ENCODE peak calls at places on chromosome 22, in six cellular contexts. One of them, this sample, is unnamed.

GRCh38 chr22:37019309-37020191 is at the start of the genes MPST and TST:
- DNase-seq in stomach: peak; percentile 81
- DNase-seq in A549: no peak
- DNase-seq in CD8-positive, alpha-beta T cell: peak; percentile 44
- DNase-seq in effector memory CD4-positive, alpha-beta T cell: no peak
- DNase-seq in naive thymus-derived CD4-positive, alpha-beta T cell: peak; percentile 19
- DNase-seq in this sample: peak; percentile 81

GRCh38 chr22:44718418-44718817 is 16.4 kb downstream of the PRR5 start:
- DNase-seq in naive thymus-derived CD4-positive, alpha-beta T cell: no peak
- DNase-seq in A549: no peak
- DNase-seq in stomach: no peak
- DNase-seq in effector memory CD4-positive, alpha-beta T cell: no peak
- DNase-seq in CD8-positive, alpha-beta T cell: no peak
- DNase-seq in this sample: no peak

GRCh38 chr22:44196241-44196640 is 15.5 kb downstream of the PARVG start:
- DNase-seq in effector memory CD4-positive, alpha-beta T cell: no peak
- DNase-seq in CD8-positive, alpha-beta T cell: no peak
- DNase-seq in stomach: no peak
- DNase-seq in naive thymus-derived CD4-positive, alpha-beta T cell: no peak
- DNase-seq in A549: no peak
- DNase-seq in this sample: no peak

GRCh38 chr22:23121026-23121823 is 20.6 kb downstream of the RSPH14 start:
- DNase-seq in effector memory CD4-positive, alpha-beta T cell: no peak
- DNase-seq in naive thymus-derived CD4-positive, alpha-beta T cell: no peak
- DNase-seq in A549: no peak
- DNase-seq in CD8-positive, alpha-beta T cell: no peak
- DNase-seq in stomach: no peak
- DNase-seq in this sample: no peak

GRCh38 chr22:32897400-32897799 is 95.9 kb downstream of the TIMP3 start:
- DNase-seq in effector memory CD4-positive, alpha-beta T cell: no peak
- DNase-seq in stomach: no peak
- DNase-seq in CD8-positive, alpha-beta T cell: no peak
- DNase-seq in A549: no peak
- DNase-seq in naive thymus-derived CD4-positive, alpha-beta T cell: no peak
- DNase-seq in this sample: no peak

GRCh38 chr22:44289429-44290171 is 23.2 kb downstream of the SHISAL1 start:
- DNase-seq in naive thymus-derived CD4-positive, alpha-beta T cell: no peak
- DNase-seq in A549: no peak
- DNase-seq in CD8-positive, alpha-beta T cell: no peak
- DNase-seq in effector memory CD4-positive, alpha-beta T cell: no peak
- DNase-seq in stomach: no peak
- DNase-seq in this sample: no peak

GRCh38 chr22:34850010-34850409 is 215.9 kb upstream of the ISX start:
- DNase-seq in stomach: no peak
- DNase-seq in CD8-positive, alpha-beta T cell: no peak
- DNase-seq in effector memory CD4-positive, alpha-beta T cell: no peak
- DNase-seq in A549: no peak
- DNase-seq in naive thymus-derived CD4-positive, alpha-beta T cell: no peak
- DNase-seq in this sample: no peak

GRCh38 chr22:47084226-47084625 is 321.8 kb downstream of the TBC1D22A start:
- DNase-seq in CD8-positive, alpha-beta T cell: no peak
- DNase-seq in effector memory CD4-positive, alpha-beta T cell: no peak
- DNase-seq in naive thymus-derived CD4-positive, alpha-beta T cell: no peak
- DNase-seq in A549: no peak
- DNase-seq in stomach: no peak
- DNase-seq in this sample: no peak

GRCh38 chr22:28207281-28208030 is 288.4 kb upstream of the PITPNB start:
- DNase-seq in effector memory CD4-positive, alpha-beta T cell: no peak
- DNase-seq in CD8-positive, alpha-beta T cell: no peak
- DNase-seq in stomach: no peak
- DNase-seq in naive thymus-derived CD4-positive, alpha-beta T cell: no peak
- DNase-seq in A549: no peak
- DNase-seq in this sample: no peak

GRCh38 chr22:37187552-37187890 is 526 bp downstream of the C1QTNF6 start:
- DNase-seq in naive thymus-derived CD4-positive, alpha-beta T cell: no peak
- DNase-seq in CD8-positive, alpha-beta T cell: no peak
- DNase-seq in A549: no peak
- DNase-seq in effector memory CD4-positive, alpha-beta T cell: no peak
- DNase-seq in stomach: peak; percentile 38
- DNase-seq in this sample: no peak

GRCh38 chr22:47072642-47072967 is 310.2 kb downstream of the TBC1D22A start:
- DNase-seq in CD8-positive, alpha-beta T cell: no peak
- DNase-seq in A549: no peak
- DNase-seq in stomach: no peak
- DNase-seq in naive thymus-derived CD4-positive, alpha-beta T cell: no peak
- DNase-seq in effector memory CD4-positive, alpha-beta T cell: no peak
- DNase-seq in this sample: no peak

GRCh38 chr22:25726241-25726640 is 15.7 kb upstream of the MYO18B start:
- DNase-seq in effector memory CD4-positive, alpha-beta T cell: no peak
- DNase-seq in naive thymus-derived CD4-positive, alpha-beta T cell: no peak
- DNase-seq in A549: no peak
- DNase-seq in CD8-positive, alpha-beta T cell: no peak
- DNase-seq in stomach: no peak
- DNase-seq in this sample: no peak

GRCh38 chr22:23383491-23384450 is 196.3 kb downstream of the IGLL1 start:
- DNase-seq in stomach: peak; percentile 65
- DNase-seq in CD8-positive, alpha-beta T cell: no peak
- DNase-seq in effector memory CD4-positive, alpha-beta T cell: no peak
- DNase-seq in A549: no peak
- DNase-seq in naive thymus-derived CD4-positive, alpha-beta T cell: no peak
- DNase-seq in this sample: peak; percentile 59

GRCh38 chr22:47327241-47327640 is 564.8 kb downstream of the TBC1D22A start:
- DNase-seq in CD8-positive, alpha-beta T cell: no peak
- DNase-seq in stomach: no peak
- DNase-seq in A549: no peak
- DNase-seq in naive thymus-derived CD4-positive, alpha-beta T cell: no peak
- DNase-seq in effector memory CD4-positive, alpha-beta T cell: no peak
- DNase-seq in this sample: no peak

GRCh38 chr22:35301370-35301874 is 1.7 kb downstream of the TOM1 start:
- DNase-seq in CD8-positive, alpha-beta T cell: no peak
- DNase-seq in naive thymus-derived CD4-positive, alpha-beta T cell: no peak
- DNase-seq in A549: peak; percentile 44
- DNase-seq in stomach: no peak
- DNase-seq in effector memory CD4-positive, alpha-beta T cell: no peak
- DNase-seq in this sample: peak; percentile 50

GRCh38 chr22:19812910-19813309 is 41.8 kb downstream of the GNB1L start:
- DNase-seq in effector memory CD4-positive, alpha-beta T cell: no peak
- DNase-seq in stomach: peak; percentile 7
- DNase-seq in A549: no peak
- DNase-seq in naive thymus-derived CD4-positive, alpha-beta T cell: no peak
- DNase-seq in CD8-positive, alpha-beta T cell: no peak
- DNase-seq in this sample: no peak

GRCh38 chr22:18110944-18111758 is 542 bp downstream of the TUBA8 start:
- DNase-seq in A549: no peak
- DNase-seq in naive thymus-derived CD4-positive, alpha-beta T cell: no peak
- DNase-seq in CD8-positive, alpha-beta T cell: no peak
- DNase-seq in stomach: no peak
- DNase-seq in effector memory CD4-positive, alpha-beta T cell: no peak
- DNase-seq in this sample: no peak

GRCh38 chr22:37559901-37560681 is at the start of gene CDC42EP1:
- DNase-seq in naive thymus-derived CD4-positive, alpha-beta T cell: no peak
- DNase-seq in effector memory CD4-positive, alpha-beta T cell: no peak
- DNase-seq in stomach: peak; percentile 74
- DNase-seq in A549: no peak
- DNase-seq in CD8-positive, alpha-beta T cell: no peak
- DNase-seq in this sample: no peak

GRCh38 chr22:19707347-19708322 is 6.7 kb upstream of the SEPTIN5 start:
- DNase-seq in CD8-positive, alpha-beta T cell: no peak
- DNase-seq in effector memory CD4-positive, alpha-beta T cell: no peak
- DNase-seq in A549: no peak
- DNase-seq in stomach: no peak
- DNase-seq in naive thymus-derived CD4-positive, alpha-beta T cell: no peak
- DNase-seq in this sample: peak; percentile 57

GRCh38 chr22:36156515-36157419 is 3.8 kb downstream of the APOL3 start:
- DNase-seq in A549: no peak
- DNase-seq in CD8-positive, alpha-beta T cell: peak; percentile 86
- DNase-seq in effector memory CD4-positive, alpha-beta T cell: peak; percentile 73
- DNase-seq in naive thymus-derived CD4-positive, alpha-beta T cell: peak; percentile 60
- DNase-seq in stomach: peak; percentile 68
- DNase-seq in this sample: peak; percentile 71

GRCh38 chr22:18076060-18076497 is 1.7 kb upstream of the PEX26 start:
- DNase-seq in stomach: peak; percentile 60
- DNase-seq in CD8-positive, alpha-beta T cell: peak; percentile 42
- DNase-seq in A549: peak; percentile 48
- DNase-seq in naive thymus-derived CD4-positive, alpha-beta T cell: peak; percentile 71
- DNase-seq in effector memory CD4-positive, alpha-beta T cell: peak; percentile 9
- DNase-seq in this sample: peak; percentile 78

DNA sequence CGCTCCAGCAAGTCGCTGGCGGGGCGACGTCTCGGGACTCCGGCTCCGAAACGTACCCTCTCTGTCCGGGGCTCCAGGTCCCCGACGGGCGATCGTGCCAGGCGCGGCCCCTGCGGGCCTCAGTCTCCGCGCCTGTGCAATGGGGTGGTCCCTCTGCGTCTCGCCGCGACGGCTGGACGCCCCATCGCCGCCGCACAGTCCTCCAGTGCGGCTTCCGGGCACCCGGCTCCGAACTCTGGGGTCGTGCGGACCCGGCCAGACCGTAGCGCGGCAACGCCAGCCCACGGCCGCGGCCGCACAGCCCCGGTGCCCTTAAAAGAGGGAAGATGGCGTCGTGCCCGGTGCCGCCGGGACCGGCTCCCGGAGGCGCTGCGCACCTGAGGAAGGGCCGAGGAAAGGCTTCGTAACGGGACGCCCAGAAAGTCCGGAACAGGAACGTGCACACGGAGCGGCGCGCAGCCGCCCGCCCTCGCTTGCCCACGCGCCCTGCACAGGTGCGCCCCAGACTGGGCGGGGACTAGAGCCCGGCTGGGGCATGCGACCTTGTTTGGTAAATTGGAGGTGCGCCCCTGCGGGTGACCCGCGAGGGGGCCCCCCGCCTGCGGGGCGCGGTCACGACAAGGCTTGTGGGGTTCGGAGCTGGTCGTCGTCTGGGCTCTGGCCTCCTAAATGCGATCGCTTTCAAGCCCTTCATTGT is 525 bp downstream of the BIK start:
- DNase-seq in stomach: peak; percentile 76
- DNase-seq in naive thymus-derived CD4-positive, alpha-beta T cell: peak; percentile 50
- DNase-seq in CD8-positive, alpha-beta T cell: peak; percentile 59
- DNase-seq in A549: no peak
- DNase-seq in effector memory CD4-positive, alpha-beta T cell: peak; percentile 22
- DNase-seq in this sample: no peak
- H3K4me1 ChIP-seq in stomach: peaks cover 60% of the 10 kb centered on the region
- H3K4me1 ChIP-seq in naive thymus-derived CD4-positive, alpha-beta T cell: peaks cover 6% of the 10 kb centered on the region
- H3K4me1 ChIP-seq in CD8-positive, alpha-beta T cell: peaks cover 7% of the 10 kb centered on the region
- H3K4me1 ChIP-seq in A549: peaks cover 2% of the 10 kb centered on the region
- H3K4me1 ChIP-seq in effector memory CD4-positive, alpha-beta T cell: peaks cover 8% of the 10 kb centered on the region
- H3K4me1 ChIP-seq in this sample: peaks cover 10% of the 10 kb centered on the region

DNA sequence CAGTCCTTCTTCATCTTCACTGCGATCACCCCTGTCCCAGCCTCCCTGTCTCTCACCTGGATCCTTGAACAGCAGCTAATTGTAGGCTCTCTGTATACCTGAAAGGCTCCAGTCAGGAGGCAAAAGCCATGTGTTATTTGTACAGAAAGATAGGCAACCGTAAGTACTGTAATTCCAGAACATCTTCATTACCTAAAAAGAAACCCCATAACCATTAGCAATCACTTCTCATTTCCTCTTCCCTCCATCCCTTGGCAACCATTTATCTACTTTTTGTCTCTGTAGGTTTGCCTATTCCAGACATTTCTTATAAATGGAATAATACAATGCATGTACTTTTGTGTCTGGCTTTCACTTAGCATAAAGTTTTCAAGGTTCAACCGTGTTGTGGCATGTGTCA is 17.8 kb downstream of the NAGA start:
- DNase-seq in A549: no peak
- DNase-seq in CD8-positive, alpha-beta T cell: no peak
- DNase-seq in naive thymus-derived CD4-positive, alpha-beta T cell: no peak
- DNase-seq in stomach: no peak
- DNase-seq in effector memory CD4-positive, alpha-beta T cell: no peak
- DNase-seq in this sample: no peak
- H3K4me3 ChIP-seq in A549: no peak overlapping the region
- H3K4me3 ChIP-seq in CD8-positive, alpha-beta T cell: no peak overlapping the region
- H3K4me3 ChIP-seq in naive thymus-derived CD4-positive, alpha-beta T cell: no peak overlapping the region
- H3K4me3 ChIP-seq in stomach: no peak overlapping the region
- H3K4me3 ChIP-seq in effector memory CD4-positive, alpha-beta T cell: no peak overlapping the region
- H3K4me3 ChIP-seq in this sample: no peak overlapping the region

GRCh38 chr22:21796231-21796630 is 60.6 kb upstream of the YPEL1 start:
- DNase-seq in effector memory CD4-positive, alpha-beta T cell: no peak
- DNase-seq in stomach: no peak
- DNase-seq in naive thymus-derived CD4-positive, alpha-beta T cell: no peak
- DNase-seq in A549: no peak
- DNase-seq in CD8-positive, alpha-beta T cell: no peak
- DNase-seq in this sample: no peak

GRCh38 chr22:21791635-21792625 is 56.3 kb upstream of the YPEL1 start:
- DNase-seq in CD8-positive, alpha-beta T cell: no peak
- DNase-seq in A549: no peak
- DNase-seq in stomach: no peak
- DNase-seq in effector memory CD4-positive, alpha-beta T cell: no peak
- DNase-seq in naive thymus-derived CD4-positive, alpha-beta T cell: no peak
- DNase-seq in this sample: no peak

GRCh38 chr22:21797444-21798221 is 62.0 kb upstream of the YPEL1 start:
- DNase-seq in effector memory CD4-positive, alpha-beta T cell: no peak
- DNase-seq in naive thymus-derived CD4-positive, alpha-beta T cell: no peak
- DNase-seq in A549: no peak
- DNase-seq in stomach: no peak
- DNase-seq in CD8-positive, alpha-beta T cell: no peak
- DNase-seq in this sample: no peak

GRCh38 chr22:21800552-21801303 is 65.1 kb upstream of the YPEL1 start:
- DNase-seq in effector memory CD4-positive, alpha-beta T cell: no peak
- DNase-seq in CD8-positive, alpha-beta T cell: no peak
- DNase-seq in stomach: no peak
- DNase-seq in naive thymus-derived CD4-positive, alpha-beta T cell: no peak
- DNase-seq in A549: no peak
- DNase-seq in this sample: no peak

GRCh38 chr22:21796863-21797262 is 61.3 kb upstream of the YPEL1 start:
- DNase-seq in CD8-positive, alpha-beta T cell: no peak
- DNase-seq in effector memory CD4-positive, alpha-beta T cell: no peak
- DNase-seq in stomach: peak; percentile 75
- DNase-seq in naive thymus-derived CD4-positive, alpha-beta T cell: no peak
- DNase-seq in A549: no peak
- DNase-seq in this sample: no peak
- H3K27ac ChIP-seq in CD8-positive, alpha-beta T cell: peak overlapping the region; percentile 11
- H3K27ac ChIP-seq in effector memory CD4-positive, alpha-beta T cell: no peak overlapping the region
- H3K27ac ChIP-seq in stomach: peak overlapping the region; percentile 75
- H3K27ac ChIP-seq in naive thymus-derived CD4-positive, alpha-beta T cell: no peak overlapping the region
- H3K27ac ChIP-seq in A549: no peak overlapping the region
- H3K27ac ChIP-seq in this sample: no peak overlapping the region

DNA sequence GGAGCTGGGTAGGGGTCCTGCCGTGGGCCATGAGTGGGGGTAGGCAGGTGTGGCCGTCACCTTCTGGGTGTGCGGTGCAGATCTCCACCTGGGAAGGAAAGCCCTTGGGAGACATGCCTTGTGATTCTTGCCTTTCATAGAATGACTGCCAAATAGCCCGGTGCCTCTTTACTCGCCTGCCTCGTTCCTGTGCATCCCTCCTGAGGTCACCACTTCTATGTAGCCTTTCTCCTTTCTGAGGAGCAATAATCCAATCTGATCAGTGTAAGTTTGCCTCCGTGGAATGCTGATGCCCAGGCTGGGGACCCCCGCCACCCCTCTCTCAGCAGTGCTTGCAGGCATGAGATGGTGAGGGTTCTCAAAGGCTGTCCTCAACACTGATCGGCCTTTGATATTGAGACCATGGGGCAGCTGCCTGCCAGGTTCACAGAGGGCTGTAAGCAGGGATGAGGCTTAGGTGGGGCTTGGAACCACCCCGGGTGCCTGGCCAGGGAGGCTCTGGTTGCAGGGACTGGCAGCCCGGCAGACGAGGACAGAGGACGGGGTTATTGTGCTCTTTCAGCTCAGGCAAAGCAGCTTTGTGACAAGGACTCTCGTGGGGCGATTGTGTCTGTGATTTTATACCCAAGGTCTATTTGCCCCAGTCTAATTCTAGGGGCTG is 86.1 kb upstream of the WNT7B start:
- DNase-seq in stomach: peak; percentile 19
- DNase-seq in effector memory CD4-positive, alpha-beta T cell: no peak
- DNase-seq in A549: no peak
- DNase-seq in naive thymus-derived CD4-positive, alpha-beta T cell: no peak
- DNase-seq in CD8-positive, alpha-beta T cell: no peak
- DNase-seq in this sample: peak; percentile 5
- H3K4me1 ChIP-seq in stomach: peaks cover 99% of the 10 kb centered on the region
- H3K4me1 ChIP-seq in effector memory CD4-positive, alpha-beta T cell: no peaks in the 10 kb centered on the region
- H3K4me1 ChIP-seq in A549: peaks cover 19% of the 10 kb centered on the region
- H3K4me1 ChIP-seq in naive thymus-derived CD4-positive, alpha-beta T cell: no peaks in the 10 kb centered on the region
- H3K4me1 ChIP-seq in CD8-positive, alpha-beta T cell: peaks cover 6% of the 10 kb centered on the region
- H3K4me1 ChIP-seq in this sample: peaks cover 72% of the 10 kb centered on the region